ENCODE peak calls at places on chromosomes 6 and 20, in six cellular contexts. O, P, V, E, M and Z are unnamed samples.

GRCh38 chr6:99285881-99286280 is 63.6 kb downstream of the FAXC start:
- DNase-seq in M (no peak), V (no peak), O (no peak), P (no peak), E (no peak), Z (no peak)

GRCh38 chr6:18293192-18293904 is 29.0 kb upstream of the DEK start:
- DNase-seq in M (no peak), O (no peak), P (peak), V (no peak), E (peak), Z (no peak)

GRCh38 chr6:133017581-133017980 is 203.2 kb downstream of the RPS12 start:
- DNase-seq in O (no peak), E (no peak), M (no peak), P (peak), V (no peak), Z (no peak)

GRCh38 chr6:105226598-105227291 is 46.9 kb upstream of the POPDC3 start:
- DNase-seq in E (no peak), V (no peak), P (peak), O (no peak), M (no peak), Z (no peak)

GRCh38 chr6:336159-337114 is 44.1 kb downstream of the DUSP22 start:
- DNase-seq in P (no peak), M (no peak), E (no peak), V (no peak), O (peak), Z (peak)

GRCh38 chr20:25042531-25043498 is 15.1 kb downstream of the ACSS1 start:
- DNase-seq in M (no peak), V (no peak), P (no peak), E (no peak), O (peak), Z (no peak)

GRCh38 chr6:225121-225721 is 67.1 kb upstream of the DUSP22 start:
- DNase-seq in P (no peak), E (no peak), V (no peak), M (no peak), O (no peak), Z (no peak)

GRCh38 chr20:53609501-53610445 is 16.1 kb upstream of the ZNF217 start:
- DNase-seq in P (peak), O (peak), E (peak), M (peak), V (peak), Z (peak)

GRCh38 chr6:17703256-17703694 is 3.5 kb downstream of the NUP153 start:
- DNase-seq in E (peak), V (no peak), O (peak), P (peak), M (no peak), Z (no peak)

GRCh38 chr20:31945790-31946189 is 6.1 kb downstream of the PDRG1 start:
- DNase-seq in M (no peak), P (peak), V (no peak), O (no peak), E (no peak), Z (no peak)

GRCh38 chr6:106751501-106752252 is 122.3 kb downstream of the QRSL1 start:
- DNase-seq in O (no peak), E (no peak), P (peak), V (no peak), M (no peak), Z (no peak)

GRCh38 chr6:169620171-169621125 is 81.4 kb downstream of the WDR27 start:
- DNase-seq in M (no peak), E (peak), O (no peak), V (peak), P (peak), Z (no peak)

GRCh38 chr20:48157970-48158369 is 372.7 kb upstream of the SULF2 start:
- DNase-seq in O (no peak), V (no peak), P (no peak), E (no peak), M (no peak), Z (no peak)

GRCh38 chr6:48027704-48028435 is 83.1 kb downstream of the PTCHD4 start:
- DNase-seq in M (no peak), E (no peak), P (no peak), O (no peak), V (no peak), Z (no peak)

GRCh38 chr6:31899882-31900722 is 1.8 kb downstream of the ZBTB12 start:
- DNase-seq in E (no peak), P (no peak), M (no peak), O (no peak), V (no peak), Z (no peak)

GRCh38 chr20:25308671-25309394 is 60.9 kb downstream of the PYGB start:
- DNase-seq in P (peak), E (no peak), M (no peak), O (no peak), V (no peak), Z (no peak)

GRCh38 chr6:139376604-139377218 is 2.3 kb upstream of the CITED2 start:
- DNase-seq in O (no peak), E (peak), P (peak), V (peak), M (peak), Z (no peak)

GRCh38 chr20:19915111-19915798 is 101.9 kb upstream of the NAA20 start:
- DNase-seq in V (no peak), P (no peak), M (no peak), O (no peak), E (no peak), Z (no peak)

GRCh38 chr20:37337208-37337955 is 8.6 kb upstream of the SRC start:
- DNase-seq in E (no peak), M (no peak), O (no peak), V (no peak), P (no peak), Z (no peak)

GRCh38 chr6:43667245-43668150 is 20.1 kb downstream of the MRPS18A start:
- DNase-seq in P (peak), M (peak), O (peak), E (peak), V (peak), Z (peak)
- H2AFZ ChIP-seq in P (no peak), M (no peak), O (no peak), E (no peak), V (no peak), Z (no peak)

DNA sequence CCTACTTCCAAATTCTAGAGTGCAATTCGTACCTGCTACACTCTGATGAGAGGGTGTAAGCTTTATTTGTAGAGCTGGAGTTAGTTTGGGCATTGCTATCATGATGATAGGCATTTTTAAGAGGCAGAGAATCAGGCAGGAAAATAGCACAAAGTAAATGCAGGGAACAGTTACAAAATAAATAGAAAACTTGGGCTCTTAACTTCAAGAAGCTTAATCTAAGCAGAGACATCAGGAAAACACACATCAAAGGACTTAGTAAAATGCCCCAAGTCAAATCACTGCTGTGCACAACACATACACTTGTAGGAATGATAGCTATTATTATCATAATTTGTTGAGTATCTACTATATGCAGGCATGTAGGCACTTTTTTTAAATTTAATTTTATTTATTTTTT is 381.2 kb downstream of the CD83 start:
- DNase-seq in M (no peak), O (no peak), P (no peak), E (no peak), V (no peak), Z (no peak)
- H3K4me3 ChIP-seq in M (no peak), O (no peak), P (no peak), E (no peak), V (no peak), Z (no peak)

GRCh38 chr20:60516442-60516841 is 558.2 kb downstream of the CDH26 start:
- DNase-seq in P (no peak), M (no peak), V (no peak), E (no peak), O (no peak), Z (no peak)

GRCh38 chr20:60510356-60510755 is 552.1 kb downstream of the CDH26 start:
- DNase-seq in M (no peak), O (no peak), P (no peak), E (no peak), V (no peak), Z (no peak)

GRCh38 chr20:60507087-60507684 is 549.0 kb downstream of the CDH26 start:
- DNase-seq in M (no peak), V (no peak), P (no peak), E (no peak), O (no peak), Z (no peak)

DNA sequence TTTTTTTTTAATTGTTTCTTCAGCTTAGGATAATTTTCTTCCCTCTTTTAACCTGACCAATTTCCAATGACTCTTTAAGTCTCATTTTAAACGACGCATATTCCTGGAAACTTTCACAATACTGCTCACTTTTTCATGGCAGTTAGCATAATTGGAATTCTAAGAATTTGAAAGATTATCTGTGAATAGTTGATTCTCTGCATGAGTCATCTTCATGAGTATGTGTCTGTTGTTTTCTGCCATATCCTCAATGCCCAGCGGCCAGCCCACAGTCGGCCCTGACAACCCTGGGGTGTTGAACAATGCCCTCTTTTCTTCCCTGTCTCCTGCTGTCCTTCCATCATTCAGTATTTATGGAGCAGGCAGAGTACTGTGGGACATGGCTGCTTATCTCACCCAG is 554.2 kb downstream of the CDH26 start:
- DNase-seq in V (no peak), O (no peak), E (no peak), M (no peak), P (peak), Z (no peak)
- TF ChIP-seq EZH2phosphoT487 in V (no peak), O (no peak), E (no peak), M (no peak), P (no peak), Z (no peak)

DNA sequence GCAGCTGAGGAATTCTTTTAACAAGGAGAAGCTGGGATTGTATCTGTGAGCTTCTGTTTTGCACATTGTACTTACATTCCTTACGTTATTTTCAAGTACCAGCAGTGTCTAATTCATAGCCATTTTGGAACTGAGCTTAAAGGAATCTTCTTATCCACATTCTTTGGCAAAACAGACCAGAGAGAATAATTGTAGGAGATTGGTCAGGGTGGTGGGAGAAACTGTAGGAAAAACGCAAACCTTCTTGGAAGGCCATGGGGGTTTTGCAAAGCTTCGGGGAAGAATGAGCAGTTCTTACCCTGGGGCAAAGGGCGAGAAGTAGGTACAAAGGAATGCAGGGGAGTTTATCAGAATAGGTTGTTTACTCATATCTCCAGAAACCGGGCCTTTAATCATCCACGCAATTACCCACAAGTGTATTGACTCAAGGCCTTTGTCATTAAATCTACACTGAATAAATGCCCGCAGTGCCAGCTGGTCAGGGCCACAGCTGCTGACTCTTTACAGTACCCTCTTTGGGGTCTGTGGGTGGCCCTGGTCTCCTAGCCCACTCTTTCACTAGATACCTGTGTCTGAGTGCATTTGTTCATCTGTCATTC is 39.6 kb upstream of the SPTLC3 start:
- DNase-seq in M (no peak), E (no peak), O (no peak), V (no peak), P (no peak), Z (no peak)
- H2AFZ ChIP-seq in M (no peak), E (no peak), O (no peak), V (no peak), P (no peak), Z (no peak)

GRCh38 chr6:85402922-85403321 is 47.0 kb upstream of the NT5E start:
- DNase-seq in O (no peak), P (peak), M (no peak), E (no peak), V (no peak), Z (no peak)
- H3K4me3 ChIP-seq in O (no peak), P (peak), M (no peak), E (no peak), V (no peak), Z (no peak)

GRCh38 chr6:152292595-152292994 is 344.6 kb downstream of the SYNE1 start:
- DNase-seq in E (no peak), M (no peak), O (no peak), V (no peak), P (no peak), Z (no peak)

GRCh38 chr6:152293404-152293803 is 343.8 kb downstream of the SYNE1 start:
- DNase-seq in O (no peak), P (no peak), M (no peak), E (no peak), V (no peak), Z (no peak)

GRCh38 chr6:152295920-152296319 is 341.2 kb downstream of the SYNE1 start:
- DNase-seq in P (no peak), O (no peak), M (no peak), V (no peak), E (no peak), Z (no peak)

GRCh38 chr6:152296648-152297376 is 340.4 kb downstream of the SYNE1 start:
- DNase-seq in V (peak), P (peak), E (no peak), M (no peak), O (no peak), Z (no peak)

GRCh38 chr6:152295346-152295745 is 341.8 kb downstream of the SYNE1 start:
- DNase-seq in V (no peak), E (no peak), M (no peak), O (no peak), P (peak), Z (no peak)
- TF ChIP-seq EZH2phosphoT487 in V (no peak), E (no peak), M (no peak), O (no peak), P (peak), Z (no peak)

DNA sequence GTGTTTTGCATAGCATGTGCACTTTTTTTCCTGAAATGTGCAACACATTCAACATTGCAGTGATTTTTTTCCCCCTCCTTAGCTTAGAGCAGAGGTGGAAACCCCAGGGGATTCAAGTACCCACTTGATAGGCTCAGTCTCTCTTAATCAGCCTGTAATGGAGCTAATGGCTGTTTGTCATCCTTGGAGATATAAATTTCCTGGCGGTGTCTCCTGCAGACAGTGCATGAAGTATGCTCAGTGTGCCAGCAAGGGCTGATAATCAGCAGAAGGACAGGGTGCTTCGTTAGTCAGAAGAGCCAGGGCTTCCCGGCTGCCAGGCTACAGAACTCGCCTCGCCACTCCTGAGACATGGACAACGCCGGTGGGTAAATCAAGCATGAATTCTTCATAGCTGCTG is 69.8 kb upstream of the PHACTR2 start:
- DNase-seq in V (peak), M (peak), O (no peak), P (no peak), E (no peak), Z (no peak)
- H2AFZ ChIP-seq in V (peak), M (no peak), O (no peak), P (no peak), E (no peak), Z (no peak)